ENCODE peak calls at places on chromosomes 13 and 19, in nine cellular contexts. C is NCI-H1694 treated with DMSO at 0.1 percent for 48 hours, J is PC-3, X is EL, D is GF-D8, K is NCI-H774, S is GM19239, T is pulmonary artery endothelial cell, A is LoVo. P is an unnamed sample.

GRCh38 chr19:7340959-7341837 is 7.5 kb upstream of the ARHGEF18 start:
- DNase-seq in D (peak; percentile 77), A (peak; percentile 67), X (peak; percentile 75), K (peak; percentile 70), J (peak; percentile 92), T (no peak), S (no peak), C (peak; percentile 59), P (no peak)

GRCh38 chr13:109922518-109922917 is 136.1 kb upstream of the IRS2 start:
- DNase-seq in D (no peak), K (no peak), C (no peak), X (peak; percentile 39), T (no peak), A (no peak), S (no peak), J (peak; percentile 52), P (no peak)

GRCh38 chr13:84358601-84359000 is 476.3 kb upstream of the SLITRK1 start:
- DNase-seq in D (no peak), T (no peak), X (no peak), S (no peak), A (no peak), J (no peak), C (no peak), K (no peak), P (no peak)

GRCh38 chr19:40815223-40815622 is 16.2 kb downstream of the EGLN2 start:
- DNase-seq in T (no peak), K (no peak), C (no peak), S (no peak), J (no peak), A (no peak), D (no peak), X (no peak), P (no peak)

GRCh38 chr19:6223461-6224307 is 56.1 kb downstream of the MLLT1 start:
- DNase-seq in T (no peak), K (no peak), A (no peak), D (no peak), X (no peak), S (no peak), J (no peak), C (no peak), P (no peak)

GRCh38 chr13:99258210-99258860 is at the start of gene GPR18:
- DNase-seq in J (no peak), S (peak; percentile 36), A (no peak), K (no peak), T (no peak), C (no peak), X (no peak), D (no peak), P (no peak)

GRCh38 chr19:40523322-40524047 is 53.2 kb upstream of the SHKBP1 start:
- DNase-seq in S (peak; percentile 56), K (peak; percentile 62), T (peak; percentile 27), J (peak; percentile 66), A (peak; percentile 85), D (peak; percentile 23), X (peak; percentile 68), C (peak; percentile 69), P (peak; percentile 40)

GRCh38 chr19:29836409-29836825 is 24.6 kb downstream of the CCNE1 start:
- DNase-seq in D (no peak), C (no peak), K (no peak), A (no peak), J (no peak), X (no peak), S (peak; percentile 43), T (no peak), P (no peak)

GRCh38 chr19:40642757-40643325 is 41.7 kb downstream of the LTBP4 start:
- DNase-seq in S (no peak), J (no peak), D (no peak), T (no peak), C (no peak), K (no peak), A (no peak), X (no peak), P (no peak)

GRCh38 chr19:31232220-31232619 is 117.0 kb downstream of the TSHZ3 start:
- DNase-seq in D (no peak), S (no peak), T (no peak), A (no peak), K (no peak), J (no peak), C (no peak), X (no peak), P (no peak)

GRCh38 chr13:75910591-75910990 is 274.5 kb downstream of the LMO7 start:
- DNase-seq in X (no peak), A (no peak), T (no peak), S (no peak), D (no peak), C (no peak), J (no peak), K (no peak), P (no peak)

GRCh38 chr19:7869910-7870511 is 4.2 kb downstream of the PRR36 start:
- DNase-seq in C (no peak), D (peak; percentile 67), S (no peak), X (peak; percentile 46), J (peak; percentile 87), K (peak; percentile 28), A (peak; percentile 73), T (no peak), P (no peak)

GRCh38 chr13:42364613-42365000 is 92.7 kb downstream of the AKAP11 start:
- DNase-seq in A (no peak), C (no peak), X (peak; percentile 11), J (no peak), D (no peak), S (no peak), K (no peak), T (no peak), P (no peak)

GRCh38 chr19:29574518-29574917 is 31.6 kb upstream of the POP4 start:
- DNase-seq in X (no peak), S (no peak), J (no peak), K (no peak), A (no peak), C (no peak), T (no peak), D (no peak), P (no peak)

GRCh38 chr13:50393641-50394040 is 378.4 kb downstream of the KCNRG start:
- DNase-seq in X (peak; percentile 30), C (peak; percentile 69), J (no peak), D (no peak), K (no peak), A (no peak), T (no peak), S (no peak), P (peak; percentile 58)

GRCh38 chr19:13299838-13300237 is 149.6 kb downstream of the IER2 start:
- DNase-seq in X (no peak), S (no peak), J (peak; percentile 15), A (no peak), T (no peak), K (peak; percentile 6), C (peak; percentile 5), D (no peak), P (no peak)

GRCh38 chr13:89199138-89199537 is 1528.0 kb downstream of the SLITRK5 start:
- DNase-seq in T (no peak), D (no peak), X (no peak), C (no peak), A (no peak), K (no peak), S (no peak), J (peak; percentile 28), P (no peak)

GRCh38 chr19:3785938-3786824 is at the start of gene MATK:
- DNase-seq in D (peak; percentile 12), X (no peak), A (no peak), T (no peak), S (no peak), K (no peak), C (no peak), J (no peak), P (no peak)

GRCh38 chr13:30659980-30660379 is 42.3 kb downstream of the USPL1 start:
- DNase-seq in C (no peak), S (no peak), A (no peak), X (no peak), T (no peak), K (no peak), D (no peak), J (no peak), P (no peak)

GRCh38 chr13:80877944-80878241 is 537.0 kb upstream of the SPRY2 start:
- DNase-seq in J (no peak), X (no peak), D (no peak), T (no peak), C (no peak), S (no peak), K (no peak), A (no peak), P (no peak)

GRCh38 chr19:57010541-57010940 is 109.2 kb upstream of the USP29 start:
- DNase-seq in D (no peak), T (no peak), C (no peak), A (no peak), X (no peak), K (no peak), S (no peak), J (no peak), P (no peak)

P was measured in NCI-H446 treated with DMSO at 0.1 percent for 48 hours.